ENCODE peak calls at places on chromosomes 11 and 22, in seven cellular contexts. One of them, this sample, is unnamed.

GRCh38 chr22:42172385-42173172 is 42.0 kb upstream of the CYP2D6 start:
- DNase-seq in GM03348: peak
- DNase-seq in type B pancreatic cell: no peak
- DNase-seq in sciatic nerve: no peak
- DNase-seq in cardiac fibroblast: peak
- DNase-seq in right atrium auricular region: no peak
- DNase-seq in anterior cingulate cortex: no peak
- DNase-seq in this sample: no peak

GRCh38 chr11:44893250-44894216 is 57.1 kb downstream of the TP53I11 start:
- DNase-seq in sciatic nerve: no peak
- DNase-seq in cardiac fibroblast: no peak
- DNase-seq in right atrium auricular region: no peak
- DNase-seq in anterior cingulate cortex: peak
- DNase-seq in type B pancreatic cell: no peak
- DNase-seq in GM03348: no peak
- DNase-seq in this sample: no peak

GRCh38 chr11:765025-765801 is 12.1 kb downstream of the GATD1 start:
- DNase-seq in type B pancreatic cell: peak
- DNase-seq in cardiac fibroblast: peak
- DNase-seq in anterior cingulate cortex: peak
- DNase-seq in GM03348: peak
- DNase-seq in right atrium auricular region: no peak
- DNase-seq in sciatic nerve: peak
- DNase-seq in this sample: peak

GRCh38 chr22:35761037-35761436 is 43.4 kb downstream of the APOL5 start:
- DNase-seq in anterior cingulate cortex: no peak
- DNase-seq in cardiac fibroblast: peak
- DNase-seq in sciatic nerve: no peak
- DNase-seq in right atrium auricular region: no peak
- DNase-seq in type B pancreatic cell: no peak
- DNase-seq in GM03348: peak
- DNase-seq in this sample: no peak

GRCh38 chr11:27471588-27472397 is 797 bp downstream of the LGR4 start:
- DNase-seq in sciatic nerve: peak
- DNase-seq in right atrium auricular region: no peak
- DNase-seq in type B pancreatic cell: no peak
- DNase-seq in cardiac fibroblast: peak
- DNase-seq in GM03348: peak
- DNase-seq in anterior cingulate cortex: peak
- DNase-seq in this sample: peak

GRCh38 chr11:22192642-22193347 is at the start of gene ANO5:
- DNase-seq in GM03348: peak
- DNase-seq in right atrium auricular region: peak
- DNase-seq in anterior cingulate cortex: peak
- DNase-seq in sciatic nerve: peak
- DNase-seq in type B pancreatic cell: peak
- DNase-seq in cardiac fibroblast: peak
- DNase-seq in this sample: peak

GRCh38 chr11:97894978-97895377 is 1125.8 kb upstream of the CNTN5 start:
- DNase-seq in type B pancreatic cell: no peak
- DNase-seq in cardiac fibroblast: no peak
- DNase-seq in sciatic nerve: no peak
- DNase-seq in anterior cingulate cortex: no peak
- DNase-seq in right atrium auricular region: no peak
- DNase-seq in GM03348: no peak
- DNase-seq in this sample: no peak

GRCh38 chr11:11044137-11044855 is 186.4 kb upstream of the ZBED5 start:
- DNase-seq in right atrium auricular region: no peak
- DNase-seq in GM03348: no peak
- DNase-seq in cardiac fibroblast: peak
- DNase-seq in sciatic nerve: no peak
- DNase-seq in type B pancreatic cell: no peak
- DNase-seq in anterior cingulate cortex: no peak
- DNase-seq in this sample: no peak

GRCh38 chr11:104916442-104916841 is 18.2 kb upstream of the CASP12 start:
- DNase-seq in GM03348: no peak
- DNase-seq in type B pancreatic cell: no peak
- DNase-seq in cardiac fibroblast: no peak
- DNase-seq in anterior cingulate cortex: no peak
- DNase-seq in sciatic nerve: no peak
- DNase-seq in right atrium auricular region: no peak
- DNase-seq in this sample: no peak

GRCh38 chr11:117094776-117095175 is 3.5 kb downstream of the SIK3 start:
- DNase-seq in type B pancreatic cell: no peak
- DNase-seq in sciatic nerve: no peak
- DNase-seq in anterior cingulate cortex: peak
- DNase-seq in cardiac fibroblast: peak
- DNase-seq in right atrium auricular region: no peak
- DNase-seq in GM03348: peak
- DNase-seq in this sample: no peak

GRCh38 chr11:85791326-85791990 is 19.5 kb downstream of the SYTL2 start:
- DNase-seq in type B pancreatic cell: no peak
- DNase-seq in GM03348: no peak
- DNase-seq in cardiac fibroblast: no peak
- DNase-seq in sciatic nerve: no peak
- DNase-seq in right atrium auricular region: no peak
- DNase-seq in anterior cingulate cortex: no peak
- DNase-seq in this sample: no peak

GRCh38 chr11:86558219-86558618 is 114.2 kb downstream of the ME3 start:
- DNase-seq in GM03348: peak
- DNase-seq in anterior cingulate cortex: no peak
- DNase-seq in right atrium auricular region: no peak
- DNase-seq in type B pancreatic cell: no peak
- DNase-seq in sciatic nerve: no peak
- DNase-seq in cardiac fibroblast: peak
- DNase-seq in this sample: no peak

GRCh38 chr22:37053310-37054077 is 2.0 kb downstream of the KCTD17 start:
- DNase-seq in anterior cingulate cortex: peak
- DNase-seq in cardiac fibroblast: peak
- DNase-seq in right atrium auricular region: peak
- DNase-seq in type B pancreatic cell: peak
- DNase-seq in GM03348: peak
- DNase-seq in sciatic nerve: no peak
- DNase-seq in this sample: no peak